ENCODE peak calls at places on chromosome 19, in five cellular contexts. R is lower leg skin, U is psoas muscle, Z is AG04449, Y is cardiac muscle cell. W is an unnamed sample.

GRCh38 chr19:13732337-13732736 is 32.0 kb upstream of the MRI1 start:
- DNase-seq in U (no peak), R (no peak), Z (no peak), Y (no peak), W (no peak)

GRCh38 chr19:34134190-34135032 is 37.9 kb upstream of the LSM14A start:
- DNase-seq in R (peak), Y (peak), U (peak), Z (no peak), W (peak)

GRCh38 chr19:44785271-44785670 is 7.6 kb downstream of the CBLC start:
- DNase-seq in Z (no peak), U (no peak), Y (no peak), R (no peak), W (no peak)

GRCh38 chr19:871446-872265 is 12.2 kb downstream of the CFD start:
- DNase-seq in R (no peak), U (no peak), Y (peak), Z (no peak), W (no peak)

GRCh38 chr19:45087531-45087930 is 5.4 kb upstream of the PPP1R37 start:
- DNase-seq in Y (no peak), Z (no peak), U (no peak), R (no peak), W (no peak)

GRCh38 chr19:12954150-12954962 is 2.7 kb downstream of the GADD45GIP1 start:
- DNase-seq in Y (no peak), Z (no peak), U (no peak), R (no peak), W (no peak)

GRCh38 chr19:11181488-11181887 is 15.9 kb downstream of the KANK2 start:
- DNase-seq in Y (no peak), Z (no peak), U (no peak), R (no peak), W (no peak)

GRCh38 chr19:49580264-49581006 is at the start of gene NOSIP:
- DNase-seq in Z (peak), Y (peak), U (peak), R (peak), W (peak)

GRCh38 chr19:55080121-55080914 is 4.6 kb downstream of the EPS8L1 start:
- DNase-seq in Y (peak), U (peak), R (no peak), Z (no peak), W (no peak)

GRCh38 chr19:336067-336614 is 8.5 kb downstream of the MIER2 start:
- DNase-seq in R (peak), Y (no peak), U (no peak), Z (no peak), W (no peak)

GRCh38 chr19:51798958-51799310 is 4.0 kb downstream of the FPR3 start:
- DNase-seq in R (peak), Z (no peak), U (peak), Y (no peak), W (no peak)

GRCh38 chr19:36106991-36107390 is 4.0 kb upstream of the OVOL3 start:
- DNase-seq in Z (no peak), Y (no peak), U (no peak), R (no peak), W (no peak)

GRCh38 chr19:16386619-16387240 is 62.1 kb downstream of the KLF2 start:
- DNase-seq in Z (peak), R (no peak), U (no peak), Y (peak), W (no peak)

GRCh38 chr19:41442473-41443360 is at the start of gene ERICH4:
- DNase-seq in U (no peak), Z (no peak), Y (no peak), R (peak), W (no peak)

GRCh38 chr19:13120817-13121216 is 2.8 kb downstream of the NACC1 start:
- DNase-seq in U (no peak), Z (no peak), Y (no peak), R (no peak), W (no peak)

GRCh38 chr19:593055-593454 is 3.4 kb downstream of the HCN2 start:
- DNase-seq in U (no peak), Z (no peak), Y (no peak), R (no peak), W (no peak)

GRCh38 chr19:48970923-48971395 is 5.8 kb downstream of the FTL start:
- DNase-seq in U (peak), Z (no peak), R (peak), Y (peak), W (no peak)

GRCh38 chr19:38587562-38587961 is 30.2 kb downstream of the MAP4K1 start:
- DNase-seq in R (no peak), Y (no peak), U (no peak), Z (no peak), W (no peak)

GRCh38 chr19:11194657-11195056 is 2.7 kb downstream of the KANK2 start:
- DNase-seq in Z (no peak), Y (no peak), R (no peak), U (no peak), W (no peak)

GRCh38 chr19:13830761-13831481 is 35.7 kb downstream of the ZSWIM4 start:
- DNase-seq in Y (no peak), U (no peak), Z (no peak), R (no peak), W (no peak)

GRCh38 chr19:32372726-32373613 is 27.6 kb downstream of the ZNF507 start:
- DNase-seq in U (no peak), Y (no peak), R (no peak), Z (no peak), W (no peak)

GRCh38 chr19:325937-326565 is 18.5 kb downstream of the MIER2 start:
- DNase-seq in R (peak), Z (no peak), Y (no peak), U (no peak), W (no peak)

GRCh38 chr19:33702606-33703437 is 81.1 kb downstream of the CHST8 start:
- DNase-seq in Y (no peak), R (no peak), Z (no peak), U (no peak), W (no peak)

GRCh38 chr19:35908977-35909683 is 1.0 kb upstream of the TYROBP start:
- DNase-seq in U (peak), Z (no peak), Y (no peak), R (peak), W (no peak)

GRCh38 chr19:40607898-40608621 is 6.9 kb downstream of the LTBP4 start:
- DNase-seq in R (peak), Y (no peak), U (no peak), Z (no peak), W (no peak)

GRCh38 chr19:15563325-15563794 is 51.7 kb upstream of the CYP4F8 start:
- DNase-seq in Y (no peak), U (no peak), Z (no peak), R (no peak), W (no peak)

GRCh38 chr19:42121666-42122069 is 10.6 kb downstream of the POU2F2 start:
- DNase-seq in Y (no peak), U (peak), Z (no peak), R (peak), W (no peak)

GRCh38 chr19:35913589-35913988 is 5.5 kb upstream of the TYROBP start:
- DNase-seq in Y (no peak), R (no peak), U (no peak), Z (no peak), W (no peak)

GRCh38 chr19:42469311-42470239 is 26.8 kb upstream of the CXCL17 start:
- DNase-seq in U (peak), R (peak), Z (no peak), Y (no peak), W (no peak)

GRCh38 chr19:43592800-43593350 is 3.1 kb downstream of the IRGQ start:
- DNase-seq in Y (no peak), Z (no peak), R (no peak), U (no peak), W (no peak)

GRCh38 chr19:51703655-51704515 is 10.8 kb downstream of the SPACA6 start:
- DNase-seq in Y (peak), U (peak), Z (peak), R (peak), W (peak)

GRCh38 chr19:48726573-48726972 is 7.0 kb upstream of the MAMSTR start:
- DNase-seq in R (no peak), Y (no peak), U (no peak), Z (no peak), W (no peak)

GRCh38 chr19:33133438-33134031 is 1.6 kb downstream of the WDR88 start:
- DNase-seq in Z (no peak), R (no peak), Y (no peak), U (no peak), W (no peak)

GRCh38 chr19:1239796-1240737 is 1.5 kb upstream of the ATP5F1D start:
- DNase-seq in U (peak), Y (peak), R (peak), Z (no peak), W (peak)

GRCh38 chr19:38702278-38702677 is 42.0 kb downstream of the CAPN12 start:
- DNase-seq in Y (no peak), U (no peak), R (no peak), Z (no peak), W (no peak)

GRCh38 chr19:11414544-11414943 is 4.6 kb downstream of the RGL3 start:
- DNase-seq in U (no peak), Z (no peak), Y (no peak), R (no peak), W (no peak)

GRCh38 chr19:4067396-4068057 is 828 bp upstream of the ZBTB7A start:
- DNase-seq in Z (no peak), Y (peak), R (peak), U (peak), W (no peak)

GRCh38 chr19:47572635-47573034 is 313 bp downstream of the ZNF541 start:
- DNase-seq in U (no peak), Z (no peak), Y (no peak), R (no peak), W (no peak)

GRCh38 chr19:47569331-47569730 is 3.6 kb downstream of the ZNF541 start:
- DNase-seq in U (no peak), Y (no peak), Z (no peak), R (no peak), W (no peak)

GRCh38 chr19:47573076-47574026 is at the start of gene ZNF541:
- DNase-seq in Z (no peak), U (peak), Y (no peak), R (peak), W (peak)
- H3K4me3 ChIP-seq in Z (peak), U (peak), Y (no peak), R (peak), W (peak)

DNA sequence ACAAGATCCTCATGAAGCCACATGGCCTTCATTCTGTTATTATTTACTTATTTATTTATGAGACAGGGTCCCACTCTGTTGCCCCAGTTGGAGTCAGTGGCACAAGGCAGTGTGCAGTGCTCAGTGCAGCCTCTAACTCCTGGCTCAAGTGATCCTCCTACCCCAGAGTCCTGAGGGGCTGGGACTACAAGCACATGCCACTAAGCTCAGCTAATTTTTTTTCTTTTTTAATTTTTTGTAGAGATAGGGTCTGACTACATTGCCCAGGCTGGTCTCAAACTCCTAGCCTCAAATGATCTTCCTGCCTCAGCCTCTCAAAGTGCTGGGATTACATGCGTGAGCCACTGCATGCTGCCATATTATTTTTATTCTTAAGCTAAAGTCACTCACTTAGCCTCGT is 241.4 kb downstream of the UQCRFS1 start:
- DNase-seq in U (no peak), R (no peak), Z (no peak), Y (no peak), W (no peak)
- H3K4me3 ChIP-seq in U (no peak), R (no peak), Z (no peak), Y (no peak), W (no peak)

DNA sequence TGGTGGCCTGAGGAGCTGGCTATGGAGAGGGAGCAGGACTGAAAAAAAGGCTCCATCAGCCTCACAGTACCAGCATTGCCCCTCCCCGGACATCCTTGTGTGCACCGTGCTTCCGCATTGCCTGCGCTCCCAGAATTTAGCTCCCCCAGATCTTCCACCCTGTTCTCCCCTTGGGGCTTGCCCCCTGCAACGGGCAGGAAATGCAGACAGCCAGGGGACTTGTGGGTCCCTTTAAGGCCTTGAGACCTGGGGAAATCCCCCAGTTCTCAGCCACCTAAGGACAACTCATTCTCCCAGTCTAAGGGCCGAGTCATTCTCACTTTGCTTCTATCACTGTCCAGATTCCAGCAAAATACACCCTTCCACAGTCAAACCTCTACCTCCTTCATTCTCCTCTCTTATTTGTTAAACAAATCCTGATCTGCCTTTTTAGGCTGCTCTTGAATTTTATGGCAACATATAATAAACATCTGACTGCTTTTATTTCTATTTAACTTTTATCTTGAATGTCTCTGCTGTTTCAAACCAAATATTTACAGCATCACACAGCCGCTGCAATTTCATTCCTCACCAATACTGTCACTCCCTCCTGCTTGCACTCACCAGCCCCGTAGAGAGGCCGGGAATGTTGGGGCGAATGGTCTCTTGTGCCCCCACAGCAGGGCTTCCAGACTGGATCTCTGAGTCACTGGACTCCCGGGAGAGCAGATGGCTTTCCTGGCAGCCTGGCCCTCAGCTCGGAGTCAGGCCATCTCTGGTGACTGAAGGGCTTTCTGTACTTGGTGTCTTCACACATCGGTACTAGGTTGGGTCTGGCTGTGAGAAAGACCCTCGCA is 221.9 kb downstream of the TSHZ3 start:
- DNase-seq in R (no peak), U (no peak), Z (peak), Y (no peak), W (peak)
- H3K4me3 ChIP-seq in R (no peak), U (no peak), Z (no peak), Y (no peak), W (no peak)

DNA sequence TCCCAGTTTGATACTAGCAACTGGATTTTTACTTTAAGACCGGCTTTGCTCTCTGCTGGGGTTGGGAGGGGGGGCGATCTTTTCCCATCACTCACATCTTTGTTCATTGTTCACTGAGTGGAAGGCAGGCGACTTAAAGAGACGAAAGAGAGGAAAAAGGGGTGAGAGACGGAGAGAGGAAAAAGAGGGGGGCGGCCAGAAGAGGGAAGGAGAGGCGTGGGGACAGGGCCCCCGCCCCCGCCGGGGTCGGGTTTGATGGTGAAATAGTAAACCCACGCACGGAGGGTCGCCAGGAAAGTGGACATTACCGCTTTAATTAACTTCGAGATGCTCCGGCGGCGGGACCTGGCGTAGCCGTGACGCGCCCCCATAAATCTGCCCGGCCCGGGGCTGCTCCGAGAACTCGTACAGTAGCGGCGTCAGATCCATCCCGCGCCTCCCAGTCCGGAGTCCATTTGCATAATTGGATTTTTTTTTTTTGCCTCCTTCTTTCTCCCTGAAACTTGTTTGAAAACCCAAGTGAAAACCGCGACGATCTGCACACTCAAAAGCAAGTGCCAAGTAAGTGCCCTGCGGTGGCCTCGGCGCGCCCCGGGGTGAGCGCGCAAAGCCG is 144.0 kb upstream of the ZNF536 start:
- DNase-seq in Z (no peak), U (no peak), Y (no peak), R (no peak), W (no peak)
- H3K4me3 ChIP-seq in Z (peak), U (peak), Y (peak), R (no peak), W (peak)

GRCh38 chr19:5821521-5822180 is 16.8 kb downstream of the NRTN start:
- DNase-seq in R (no peak), U (no peak), Z (no peak), Y (no peak), W (no peak)

GRCh38 chr19:5817218-5817617 is 12.4 kb downstream of the NRTN start:
- DNase-seq in U (no peak), Y (no peak), R (no peak), Z (no peak), W (no peak)

GRCh38 chr19:5820785-5821184 is 15.9 kb downstream of the NRTN start:
- DNase-seq in R (no peak), Z (no peak), Y (no peak), U (no peak), W (no peak)

GRCh38 chr19:5822181-5822844 is 17.2 kb downstream of the FUT6 start:
- DNase-seq in U (no peak), Y (no peak), R (no peak), Z (no peak), W (no peak)

GRCh38 chr19:5818594-5818993 is 13.7 kb downstream of the NRTN start:
- DNase-seq in U (no peak), Y (no peak), Z (no peak), R (no peak), W (no peak)
- H3K4me3 ChIP-seq in U (no peak), Y (no peak), Z (no peak), R (no peak), W (no peak)

GRCh38 chr19:18225355-18225701 is 910 bp downstream of the PDE4C start:
- DNase-seq in Y (no peak), U (no peak), R (no peak), Z (no peak), W (no peak)

GRCh38 chr19:18226956-18227780 is 930 bp upstream of the PDE4C start:
- DNase-seq in Z (no peak), R (no peak), U (no peak), Y (no peak), W (no peak)

GRCh38 chr19:18223860-18224524 is 2.2 kb downstream of the PDE4C start:
- DNase-seq in Y (peak), U (peak), R (no peak), Z (no peak), W (no peak)

GRCh38 chr19:18225702-18226468 is at the start of gene PDE4C:
- DNase-seq in U (peak), Z (no peak), R (no peak), Y (no peak), W (no peak)

GRCh38 chr19:18224525-18225354 is 1.5 kb downstream of the PDE4C start:
- DNase-seq in R (peak), U (peak), Z (peak), Y (peak), W (peak)
- H3K4me3 ChIP-seq in R (no peak), U (peak), Z (peak), Y (peak), W (peak)